ENCODE peak calls at places on chromosomes 7 and 10, in ten cellular contexts. One of them, this sample, is unnamed.

GRCh38 chr7:1019255-1019785 is 25.0 kb upstream of the GPR146 start:
- DNase-seq in esophagus squamous epithelium: no peak
- DNase-seq in NT2/D1: no peak
- DNase-seq in astrocyte: no peak
- DNase-seq in psoas muscle: peak; percentile 2
- DNase-seq in fibroblast of lung: no peak
- DNase-seq in gastrocnemius medialis: no peak
- DNase-seq in fibroblast of the aortic adventitia: no peak
- DNase-seq in skeletal muscle cell: no peak
- DNase-seq in AG09309: no peak
- DNase-seq in this sample: no peak

GRCh38 chr7:23275906-23276305 is 23.2 kb upstream of the MALSU1 start:
- DNase-seq in esophagus squamous epithelium: no peak
- DNase-seq in NT2/D1: no peak
- DNase-seq in astrocyte: no peak
- DNase-seq in psoas muscle: no peak
- DNase-seq in fibroblast of lung: no peak
- DNase-seq in gastrocnemius medialis: no peak
- DNase-seq in fibroblast of the aortic adventitia: no peak
- DNase-seq in skeletal muscle cell: no peak
- DNase-seq in AG09309: no peak
- DNase-seq in this sample: no peak

GRCh38 chr10:93435061-93435491 is 47.1 kb downstream of the MYOF start:
- DNase-seq in esophagus squamous epithelium: no peak
- DNase-seq in NT2/D1: no peak
- DNase-seq in astrocyte: no peak
- DNase-seq in psoas muscle: no peak
- DNase-seq in fibroblast of lung: no peak
- DNase-seq in gastrocnemius medialis: no peak
- DNase-seq in fibroblast of the aortic adventitia: peak; percentile 48
- DNase-seq in skeletal muscle cell: no peak
- DNase-seq in AG09309: no peak
- DNase-seq in this sample: peak; percentile 46

GRCh38 chr7:79308176-79308575 is 145.3 kb downstream of the MAGI2 start:
- DNase-seq in esophagus squamous epithelium: no peak
- DNase-seq in NT2/D1: no peak
- DNase-seq in astrocyte: no peak
- DNase-seq in psoas muscle: no peak
- DNase-seq in fibroblast of lung: no peak
- DNase-seq in gastrocnemius medialis: no peak
- DNase-seq in fibroblast of the aortic adventitia: no peak
- DNase-seq in skeletal muscle cell: no peak
- DNase-seq in AG09309: no peak
- DNase-seq in this sample: peak; percentile 35

GRCh38 chr10:121063744-121064143 is 212.6 kb downstream of the WDR11 start:
- DNase-seq in esophagus squamous epithelium: no peak
- DNase-seq in NT2/D1: no peak
- DNase-seq in astrocyte: no peak
- DNase-seq in psoas muscle: no peak
- DNase-seq in fibroblast of lung: no peak
- DNase-seq in gastrocnemius medialis: no peak
- DNase-seq in fibroblast of the aortic adventitia: no peak
- DNase-seq in skeletal muscle cell: no peak
- DNase-seq in AG09309: no peak
- DNase-seq in this sample: no peak

GRCh38 chr10:78981257-78981969 is 87.4 kb upstream of the ZMIZ1 start:
- DNase-seq in esophagus squamous epithelium: no peak
- DNase-seq in NT2/D1: no peak
- DNase-seq in astrocyte: no peak
- DNase-seq in psoas muscle: no peak
- DNase-seq in fibroblast of lung: no peak
- DNase-seq in gastrocnemius medialis: no peak
- DNase-seq in fibroblast of the aortic adventitia: no peak
- DNase-seq in skeletal muscle cell: no peak
- DNase-seq in AG09309: no peak
- DNase-seq in this sample: no peak

GRCh38 chr7:127961787-127962463 is 69.3 kb downstream of the LRRC4 start:
- DNase-seq in esophagus squamous epithelium: no peak
- DNase-seq in NT2/D1: no peak
- DNase-seq in astrocyte: no peak
- DNase-seq in psoas muscle: no peak
- DNase-seq in fibroblast of lung: no peak
- DNase-seq in gastrocnemius medialis: no peak
- DNase-seq in fibroblast of the aortic adventitia: no peak
- DNase-seq in skeletal muscle cell: no peak
- DNase-seq in AG09309: no peak
- DNase-seq in this sample: no peak

GRCh38 chr10:65765006-65765546 is 1160.8 kb upstream of the LRRTM3 start:
- DNase-seq in esophagus squamous epithelium: no peak
- DNase-seq in NT2/D1: no peak
- DNase-seq in astrocyte: no peak
- DNase-seq in psoas muscle: no peak
- DNase-seq in fibroblast of lung: no peak
- DNase-seq in gastrocnemius medialis: no peak
- DNase-seq in fibroblast of the aortic adventitia: no peak
- DNase-seq in skeletal muscle cell: no peak
- DNase-seq in AG09309: no peak
- DNase-seq in this sample: no peak

GRCh38 chr10:13765641-13766341 is 179.0 kb downstream of the PRPF18 start:
- DNase-seq in esophagus squamous epithelium: no peak
- DNase-seq in NT2/D1: no peak
- DNase-seq in astrocyte: peak; percentile 27
- DNase-seq in psoas muscle: no peak
- DNase-seq in fibroblast of lung: peak; percentile 47
- DNase-seq in gastrocnemius medialis: no peak
- DNase-seq in fibroblast of the aortic adventitia: no peak
- DNase-seq in skeletal muscle cell: no peak
- DNase-seq in AG09309: no peak
- DNase-seq in this sample: peak; percentile 13

GRCh38 chr7:100957832-100958421 is 8.6 kb downstream of the MUC3A start:
- DNase-seq in esophagus squamous epithelium: no peak
- DNase-seq in NT2/D1: no peak
- DNase-seq in astrocyte: peak; percentile 23
- DNase-seq in psoas muscle: no peak
- DNase-seq in fibroblast of lung: no peak
- DNase-seq in gastrocnemius medialis: no peak
- DNase-seq in fibroblast of the aortic adventitia: peak; percentile 23
- DNase-seq in skeletal muscle cell: no peak
- DNase-seq in AG09309: no peak
- DNase-seq in this sample: no peak

GRCh38 chr10:124742418-124743187 is 1.6 kb downstream of the FAM53B start:
- DNase-seq in esophagus squamous epithelium: no peak
- DNase-seq in NT2/D1: no peak
- DNase-seq in astrocyte: no peak
- DNase-seq in psoas muscle: peak; percentile 24
- DNase-seq in fibroblast of lung: peak; percentile 39
- DNase-seq in gastrocnemius medialis: peak; percentile 81
- DNase-seq in fibroblast of the aortic adventitia: no peak
- DNase-seq in skeletal muscle cell: no peak
- DNase-seq in AG09309: no peak
- DNase-seq in this sample: peak; percentile 56

GRCh38 chr10:33478675-33479125 is 144.2 kb upstream of the NRP1 start:
- DNase-seq in esophagus squamous epithelium: no peak
- DNase-seq in NT2/D1: no peak
- DNase-seq in astrocyte: no peak
- DNase-seq in psoas muscle: no peak
- DNase-seq in fibroblast of lung: no peak
- DNase-seq in gastrocnemius medialis: no peak
- DNase-seq in fibroblast of the aortic adventitia: no peak
- DNase-seq in skeletal muscle cell: no peak
- DNase-seq in AG09309: no peak
- DNase-seq in this sample: no peak

GRCh38 chr7:154427527-154427926 is 375.3 kb downstream of the DPP6 start:
- DNase-seq in esophagus squamous epithelium: no peak
- DNase-seq in NT2/D1: no peak
- DNase-seq in astrocyte: no peak
- DNase-seq in psoas muscle: no peak
- DNase-seq in fibroblast of lung: no peak
- DNase-seq in gastrocnemius medialis: no peak
- DNase-seq in fibroblast of the aortic adventitia: no peak
- DNase-seq in skeletal muscle cell: no peak
- DNase-seq in AG09309: no peak
- DNase-seq in this sample: no peak

GRCh38 chr7:34260282-34260681 is 354.9 kb downstream of the BMPER start:
- DNase-seq in esophagus squamous epithelium: no peak
- DNase-seq in NT2/D1: no peak
- DNase-seq in astrocyte: peak; percentile 96
- DNase-seq in psoas muscle: no peak
- DNase-seq in fibroblast of lung: peak; percentile 96
- DNase-seq in gastrocnemius medialis: no peak
- DNase-seq in fibroblast of the aortic adventitia: peak; percentile 94
- DNase-seq in skeletal muscle cell: peak; percentile 92
- DNase-seq in AG09309: peak; percentile 93
- DNase-seq in this sample: peak; percentile 87

GRCh38 chr10:26380815-26381214 is 57.3 kb upstream of the APBB1IP start:
- DNase-seq in esophagus squamous epithelium: no peak
- DNase-seq in NT2/D1: no peak
- DNase-seq in astrocyte: no peak
- DNase-seq in psoas muscle: no peak
- DNase-seq in fibroblast of lung: peak; percentile 6
- DNase-seq in gastrocnemius medialis: no peak
- DNase-seq in fibroblast of the aortic adventitia: peak; percentile 57
- DNase-seq in skeletal muscle cell: no peak
- DNase-seq in AG09309: no peak
- DNase-seq in this sample: no peak

GRCh38 chr7:96699219-96699871 is 10.3 kb downstream of the SEM1 start:
- DNase-seq in esophagus squamous epithelium: no peak
- DNase-seq in NT2/D1: no peak
- DNase-seq in astrocyte: no peak
- DNase-seq in psoas muscle: no peak
- DNase-seq in fibroblast of lung: no peak
- DNase-seq in gastrocnemius medialis: no peak
- DNase-seq in fibroblast of the aortic adventitia: no peak
- DNase-seq in skeletal muscle cell: no peak
- DNase-seq in AG09309: no peak
- DNase-seq in this sample: no peak

GRCh38 chr7:35333265-35333664 is 79.4 kb upstream of the TBX20 start:
- DNase-seq in esophagus squamous epithelium: no peak
- DNase-seq in NT2/D1: no peak
- DNase-seq in astrocyte: no peak
- DNase-seq in psoas muscle: no peak
- DNase-seq in fibroblast of lung: no peak
- DNase-seq in gastrocnemius medialis: no peak
- DNase-seq in fibroblast of the aortic adventitia: no peak
- DNase-seq in skeletal muscle cell: no peak
- DNase-seq in AG09309: no peak
- DNase-seq in this sample: no peak

DNA sequence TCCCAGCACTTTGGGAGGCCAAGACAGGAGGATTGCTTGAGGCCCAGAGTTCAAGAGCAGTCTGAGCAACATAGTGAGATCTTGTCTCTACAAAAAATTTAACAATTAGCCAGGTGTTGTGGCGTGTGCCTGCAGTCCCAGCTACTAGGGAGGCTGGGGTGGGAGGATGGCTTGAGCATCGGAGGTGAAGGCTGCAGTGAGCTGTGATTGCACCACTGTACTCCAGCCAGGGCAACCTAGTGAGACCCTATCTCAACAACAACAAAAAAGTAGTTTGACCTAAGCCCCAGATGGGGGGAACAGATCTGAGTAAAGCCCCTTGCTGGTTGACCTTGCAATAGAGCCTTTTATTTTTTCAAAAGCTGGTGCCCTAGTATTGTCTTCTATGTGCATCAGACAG is 15.6 kb upstream of the CCSER2 start:
- DNase-seq in esophagus squamous epithelium: no peak
- DNase-seq in NT2/D1: no peak
- DNase-seq in astrocyte: no peak
- DNase-seq in psoas muscle: no peak
- DNase-seq in fibroblast of lung: no peak
- DNase-seq in gastrocnemius medialis: no peak
- DNase-seq in fibroblast of the aortic adventitia: no peak
- DNase-seq in skeletal muscle cell: no peak
- DNase-seq in AG09309: no peak
- DNase-seq in this sample: no peak
- H3K4me3 ChIP-seq in esophagus squamous epithelium: no peak overlapping the region
- H3K4me3 ChIP-seq in NT2/D1: no peak overlapping the region
- H3K4me3 ChIP-seq in astrocyte: no peak overlapping the region
- H3K4me3 ChIP-seq in psoas muscle: no peak overlapping the region
- H3K4me3 ChIP-seq in fibroblast of lung: no peak overlapping the region
- H3K4me3 ChIP-seq in gastrocnemius medialis: no peak overlapping the region
- H3K4me3 ChIP-seq in fibroblast of the aortic adventitia: no peak overlapping the region
- H3K4me3 ChIP-seq in skeletal muscle cell: no peak overlapping the region
- H3K4me3 ChIP-seq in AG09309: no peak overlapping the region
- H3K4me3 ChIP-seq in this sample: no peak overlapping the region

GRCh38 chr10:104328916-104329710 is 9.2 kb downstream of the ITPRIP start:
- DNase-seq in esophagus squamous epithelium: no peak
- DNase-seq in NT2/D1: no peak
- DNase-seq in astrocyte: peak; percentile 97
- DNase-seq in psoas muscle: peak; percentile 79
- DNase-seq in fibroblast of lung: peak; percentile 97
- DNase-seq in gastrocnemius medialis: peak; percentile 42
- DNase-seq in fibroblast of the aortic adventitia: peak; percentile 96
- DNase-seq in skeletal muscle cell: peak; percentile 95
- DNase-seq in AG09309: peak; percentile 89
- DNase-seq in this sample: peak; percentile 82
- H3K4me3 ChIP-seq in esophagus squamous epithelium: no peak overlapping the region
- H3K4me3 ChIP-seq in NT2/D1: peak overlapping the region; percentile 29
- H3K4me3 ChIP-seq in astrocyte: peak overlapping the region; percentile 42
- H3K4me3 ChIP-seq in psoas muscle: peak overlapping the region; percentile 27
- H3K4me3 ChIP-seq in fibroblast of lung: peak overlapping the region; percentile 22
- H3K4me3 ChIP-seq in gastrocnemius medialis: peak overlapping the region; percentile 19
- H3K4me3 ChIP-seq in fibroblast of the aortic adventitia: peak overlapping the region; percentile 61
- H3K4me3 ChIP-seq in skeletal muscle cell: peak overlapping the region; percentile 43
- H3K4me3 ChIP-seq in AG09309: peak overlapping the region; percentile 26
- H3K4me3 ChIP-seq in this sample: peak overlapping the region; percentile 64

DNA sequence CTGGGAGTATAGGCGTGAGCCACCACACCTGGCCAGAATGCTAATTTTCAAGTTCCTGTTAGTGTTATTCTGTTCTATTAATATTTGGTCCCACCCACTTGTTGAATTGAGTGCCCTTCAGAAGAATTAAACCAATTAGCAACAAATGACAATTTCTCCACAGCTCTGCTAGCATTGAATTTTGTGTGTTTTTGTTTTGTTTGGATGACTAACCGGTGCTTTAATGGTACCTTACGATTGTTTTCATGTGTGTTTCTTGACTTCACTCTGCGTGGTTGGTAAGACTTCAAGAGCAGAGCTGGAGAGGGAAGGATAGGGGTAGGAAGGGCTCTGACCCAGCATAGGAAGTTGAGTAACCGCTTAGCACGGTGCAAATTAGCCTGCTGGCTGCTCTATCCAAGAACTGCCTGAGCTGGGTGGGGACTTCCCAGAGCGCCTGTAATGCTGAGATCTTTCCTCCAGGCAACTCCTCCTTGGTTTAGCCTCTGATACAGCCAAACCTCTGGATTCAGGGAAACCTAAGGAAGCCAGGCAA is 4.6 kb downstream of the ARPC1B start:
- DNase-seq in esophagus squamous epithelium: no peak
- DNase-seq in NT2/D1: no peak
- DNase-seq in astrocyte: peak; percentile 84
- DNase-seq in psoas muscle: peak; percentile 66
- DNase-seq in fibroblast of lung: peak; percentile 87
- DNase-seq in gastrocnemius medialis: peak; percentile 52
- DNase-seq in fibroblast of the aortic adventitia: peak; percentile 98
- DNase-seq in skeletal muscle cell: peak; percentile 86
- DNase-seq in AG09309: peak; percentile 91
- DNase-seq in this sample: peak; percentile 96
- H3K4me3 ChIP-seq in esophagus squamous epithelium: no peak overlapping the region
- H3K4me3 ChIP-seq in NT2/D1: no peak overlapping the region
- H3K4me3 ChIP-seq in astrocyte: no peak overlapping the region
- H3K4me3 ChIP-seq in psoas muscle: peak overlapping the region; percentile 36
- H3K4me3 ChIP-seq in fibroblast of lung: no peak overlapping the region
- H3K4me3 ChIP-seq in gastrocnemius medialis: peak overlapping the region; percentile 16
- H3K4me3 ChIP-seq in fibroblast of the aortic adventitia: peak overlapping the region; percentile 54
- H3K4me3 ChIP-seq in skeletal muscle cell: no peak overlapping the region
- H3K4me3 ChIP-seq in AG09309: no peak overlapping the region
- H3K4me3 ChIP-seq in this sample: peak overlapping the region; percentile 67

GRCh38 chr7:105219771-105220160 is 169.0 kb downstream of the SRPK2 start:
- DNase-seq in esophagus squamous epithelium: no peak
- DNase-seq in NT2/D1: no peak
- DNase-seq in astrocyte: peak; percentile 93
- DNase-seq in psoas muscle: no peak
- DNase-seq in fibroblast of lung: peak; percentile 93
- DNase-seq in gastrocnemius medialis: no peak
- DNase-seq in fibroblast of the aortic adventitia: peak; percentile 74
- DNase-seq in skeletal muscle cell: no peak
- DNase-seq in AG09309: no peak
- DNase-seq in this sample: no peak
- H3K4me3 ChIP-seq in esophagus squamous epithelium: no peak overlapping the region
- H3K4me3 ChIP-seq in NT2/D1: no peak overlapping the region
- H3K4me3 ChIP-seq in astrocyte: no peak overlapping the region
- H3K4me3 ChIP-seq in psoas muscle: no peak overlapping the region
- H3K4me3 ChIP-seq in fibroblast of lung: no peak overlapping the region
- H3K4me3 ChIP-seq in gastrocnemius medialis: no peak overlapping the region
- H3K4me3 ChIP-seq in fibroblast of the aortic adventitia: no peak overlapping the region
- H3K4me3 ChIP-seq in skeletal muscle cell: no peak overlapping the region
- H3K4me3 ChIP-seq in AG09309: no peak overlapping the region
- H3K4me3 ChIP-seq in this sample: no peak overlapping the region

This sample was measured in adipocyte.